ENCODE peak calls at places on chromosomes 7 and 10, in five cellular contexts. One of them, this sample, is unnamed.

GRCh38 chr7:64873517-64873916 is 29.6 kb upstream of the ZNF273 start:
- DNase-seq in transverse colon: no peak
- DNase-seq in cardiac muscle cell: no peak
- DNase-seq in BE2C: no peak
- DNase-seq in SK-N-SH: peak; percentile 12
- DNase-seq in this sample: no peak

GRCh38 chr7:11315687-11316258 is 342.1 kb downstream of the PHF14 start:
- DNase-seq in transverse colon: no peak
- DNase-seq in cardiac muscle cell: no peak
- DNase-seq in BE2C: no peak
- DNase-seq in SK-N-SH: no peak
- DNase-seq in this sample: no peak

GRCh38 chr10:79295593-79295992 is 51.7 kb upstream of the PPIF start:
- DNase-seq in transverse colon: peak; percentile 36
- DNase-seq in cardiac muscle cell: no peak
- DNase-seq in BE2C: no peak
- DNase-seq in SK-N-SH: no peak
- DNase-seq in this sample: no peak

GRCh38 chr10:6020806-6021205 is 41.4 kb downstream of the IL2RA start:
- DNase-seq in transverse colon: no peak
- DNase-seq in cardiac muscle cell: no peak
- DNase-seq in BE2C: no peak
- DNase-seq in SK-N-SH: no peak
- DNase-seq in this sample: no peak

GRCh38 chr7:158497627-158498026 is 90.0 kb downstream of the PTPRN2 start:
- DNase-seq in transverse colon: no peak
- DNase-seq in cardiac muscle cell: no peak
- DNase-seq in BE2C: no peak
- DNase-seq in SK-N-SH: no peak
- DNase-seq in this sample: no peak

GRCh38 chr10:11823122-11823988 is at the start of gene PROSER2:
- DNase-seq in transverse colon: peak; percentile 65
- DNase-seq in cardiac muscle cell: peak; percentile 78
- DNase-seq in BE2C: no peak
- DNase-seq in SK-N-SH: peak; percentile 82
- DNase-seq in this sample: peak; percentile 77

GRCh38 chr10:44300666-44301649 is 83.9 kb downstream of the CXCL12 start:
- DNase-seq in transverse colon: no peak
- DNase-seq in cardiac muscle cell: no peak
- DNase-seq in BE2C: peak; percentile 83
- DNase-seq in SK-N-SH: peak; percentile 55
- DNase-seq in this sample: no peak

GRCh38 chr10:132543916-132544743 is 6.5 kb downstream of the INPP5A start:
- DNase-seq in transverse colon: no peak
- DNase-seq in cardiac muscle cell: no peak
- DNase-seq in BE2C: no peak
- DNase-seq in SK-N-SH: no peak
- DNase-seq in this sample: no peak

GRCh38 chr7:12827219-12827821 is 139.9 kb downstream of the ARL4A start:
- DNase-seq in transverse colon: no peak
- DNase-seq in cardiac muscle cell: no peak
- DNase-seq in BE2C: no peak
- DNase-seq in SK-N-SH: no peak
- DNase-seq in this sample: no peak

GRCh38 chr10:49739426-49739825 is 22.7 kb downstream of the OGDHL start:
- DNase-seq in transverse colon: no peak
- DNase-seq in cardiac muscle cell: no peak
- DNase-seq in BE2C: no peak
- DNase-seq in SK-N-SH: no peak
- DNase-seq in this sample: no peak

DNA sequence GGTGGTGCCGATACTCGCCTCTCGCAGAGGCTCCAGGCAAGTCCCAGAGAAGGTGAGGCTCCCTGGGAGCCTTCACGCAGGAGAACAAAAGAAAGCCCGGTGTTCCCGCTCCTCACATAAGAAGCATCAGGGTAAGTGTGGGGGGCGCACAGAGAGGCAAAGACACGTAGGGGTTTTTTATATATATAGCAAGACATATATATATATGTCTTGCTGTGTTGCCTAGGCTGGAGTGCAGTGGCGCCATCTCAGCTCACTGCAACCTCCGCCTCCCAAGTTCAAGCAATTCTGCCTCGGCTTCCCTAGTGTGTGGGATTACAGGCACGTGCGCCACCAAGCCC is 61.3 kb downstream of the PDIA4 start:
- DNase-seq in transverse colon: no peak
- DNase-seq in cardiac muscle cell: no peak
- DNase-seq in BE2C: no peak
- DNase-seq in SK-N-SH: no peak
- DNase-seq in this sample: no peak
- H3K4me3 ChIP-seq in transverse colon: no peak overlapping the region
- H3K4me3 ChIP-seq in cardiac muscle cell: no peak overlapping the region
- H3K4me3 ChIP-seq in BE2C: peak overlapping the region; percentile 38
- H3K4me3 ChIP-seq in SK-N-SH: peak overlapping the region; percentile 56
- H3K4me3 ChIP-seq in this sample: peak overlapping the region; percentile 41

DNA sequence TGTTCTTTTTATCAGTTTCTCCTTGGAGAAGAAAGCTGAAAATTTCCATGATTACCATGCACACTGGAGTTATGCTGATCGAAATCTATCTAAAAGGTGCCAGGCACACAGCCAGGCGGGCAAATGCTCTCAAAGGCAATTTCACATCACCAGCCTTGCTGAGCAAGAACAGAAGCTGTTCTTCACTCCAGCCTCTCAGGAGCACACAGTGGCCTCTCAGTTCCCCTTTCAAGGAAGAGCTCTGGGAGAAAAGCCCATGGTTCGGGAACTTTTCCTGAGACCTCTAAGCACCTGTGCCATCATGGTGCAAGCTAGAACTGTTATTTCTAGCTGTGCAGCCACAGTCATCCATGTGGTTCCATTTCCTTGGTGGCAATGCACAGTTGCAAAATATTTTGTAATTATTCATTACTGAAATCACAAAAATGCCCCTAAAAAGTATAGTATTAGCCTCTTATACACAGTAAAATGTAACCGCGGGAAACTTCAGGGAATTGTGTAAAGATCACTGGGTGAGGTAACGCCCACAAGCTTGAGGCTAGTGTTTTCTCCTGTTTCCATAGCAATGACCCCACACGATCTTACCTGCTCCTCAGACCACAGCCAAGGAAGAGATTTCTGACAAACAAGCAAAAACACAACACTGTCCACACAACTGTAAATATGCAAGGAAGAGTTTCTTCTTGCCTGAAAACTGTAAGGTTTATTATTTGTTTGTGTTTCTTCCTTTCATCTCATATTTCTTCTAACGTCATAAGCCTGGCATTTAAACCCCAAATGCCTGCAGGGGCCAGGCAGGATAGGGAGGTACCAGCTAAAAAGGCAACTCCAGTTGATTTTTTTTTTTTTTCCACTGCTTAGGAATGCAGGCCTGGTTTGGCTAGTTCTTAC is 121.2 kb downstream of the FAM107B start:
- DNase-seq in transverse colon: no peak
- DNase-seq in cardiac muscle cell: no peak
- DNase-seq in BE2C: peak; percentile 60
- DNase-seq in SK-N-SH: peak; percentile 42
- DNase-seq in this sample: peak; percentile 78
- H3K4me1 ChIP-seq in transverse colon: peaks cover 12% of the 10 kb centered on the region
- H3K4me1 ChIP-seq in cardiac muscle cell: peaks cover 36% of the 10 kb centered on the region
- H3K4me1 ChIP-seq in BE2C: peaks cover 51% of the 10 kb centered on the region
- H3K4me1 ChIP-seq in SK-N-SH: peaks cover 12% of the 10 kb centered on the region
- H3K4me1 ChIP-seq in this sample: peaks cover 40% of the 10 kb centered on the region

DNA sequence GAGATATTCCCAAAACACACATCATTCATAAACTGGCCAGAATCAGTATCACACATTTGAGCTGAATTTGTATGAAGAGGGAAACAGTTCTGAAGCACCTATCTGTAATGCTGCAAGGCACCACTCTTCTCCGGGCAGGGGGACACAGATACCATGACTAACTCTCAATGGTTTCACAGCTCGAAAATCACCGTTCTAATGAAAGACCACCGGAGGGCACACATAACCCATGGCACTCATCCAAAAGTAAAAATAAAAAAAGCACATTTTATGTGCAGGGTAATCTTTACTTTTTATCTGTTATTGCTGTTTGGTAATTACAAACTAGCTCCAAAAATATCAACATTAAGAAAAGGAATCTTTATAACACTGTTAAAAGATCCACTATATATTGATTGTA is 137.5 kb downstream of the PARD3 start:
- DNase-seq in transverse colon: no peak
- DNase-seq in cardiac muscle cell: peak; percentile 18
- DNase-seq in BE2C: no peak
- DNase-seq in SK-N-SH: peak; percentile 55
- DNase-seq in this sample: no peak
- TF ChIP-seq CTCF in transverse colon: no peak
- TF ChIP-seq CTCF in cardiac muscle cell: no peak
- TF ChIP-seq CTCF in BE2C: peak; percentile 41
- TF ChIP-seq CTCF in SK-N-SH: no peak
- TF ChIP-seq CTCF in this sample: no peak

DNA sequence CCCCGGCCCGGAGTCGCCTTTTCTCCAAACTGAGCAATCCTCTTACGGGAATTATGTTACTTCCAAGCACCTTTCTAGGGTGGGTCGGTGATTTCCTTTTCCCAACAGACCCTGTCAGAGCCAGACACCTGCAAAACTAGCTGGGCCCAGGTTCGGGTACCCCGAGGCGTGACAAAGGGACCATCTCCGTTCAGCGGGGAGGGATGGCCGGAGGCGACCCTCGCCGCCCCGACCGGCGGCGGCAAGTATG is 445 bp downstream of the PPA1 start:
- DNase-seq in transverse colon: no peak
- DNase-seq in cardiac muscle cell: no peak
- DNase-seq in BE2C: no peak
- DNase-seq in SK-N-SH: no peak
- DNase-seq in this sample: no peak
- H3K4me3 ChIP-seq in transverse colon: peak overlapping the region; percentile 87
- H3K4me3 ChIP-seq in cardiac muscle cell: peak overlapping the region; percentile 49
- H3K4me3 ChIP-seq in BE2C: peak overlapping the region; percentile 99
- H3K4me3 ChIP-seq in SK-N-SH: peak overlapping the region; percentile 94
- H3K4me3 ChIP-seq in this sample: peak overlapping the region; percentile 85

GRCh38 chr7:57308631-57309408 is 141.2 kb upstream of the ZNF716 start:
- DNase-seq in transverse colon: no peak
- DNase-seq in cardiac muscle cell: no peak
- DNase-seq in BE2C: no peak
- DNase-seq in SK-N-SH: peak; percentile 34
- DNase-seq in this sample: peak; percentile 4
- H3K4me1 ChIP-seq in transverse colon: no peaks in the 10 kb centered on the region
- H3K4me1 ChIP-seq in cardiac muscle cell: no peaks in the 10 kb centered on the region
- H3K4me1 ChIP-seq in BE2C: no peaks in the 10 kb centered on the region
- H3K4me1 ChIP-seq in SK-N-SH: no peaks in the 10 kb centered on the region
- H3K4me1 ChIP-seq in this sample: no peaks in the 10 kb centered on the region

DNA sequence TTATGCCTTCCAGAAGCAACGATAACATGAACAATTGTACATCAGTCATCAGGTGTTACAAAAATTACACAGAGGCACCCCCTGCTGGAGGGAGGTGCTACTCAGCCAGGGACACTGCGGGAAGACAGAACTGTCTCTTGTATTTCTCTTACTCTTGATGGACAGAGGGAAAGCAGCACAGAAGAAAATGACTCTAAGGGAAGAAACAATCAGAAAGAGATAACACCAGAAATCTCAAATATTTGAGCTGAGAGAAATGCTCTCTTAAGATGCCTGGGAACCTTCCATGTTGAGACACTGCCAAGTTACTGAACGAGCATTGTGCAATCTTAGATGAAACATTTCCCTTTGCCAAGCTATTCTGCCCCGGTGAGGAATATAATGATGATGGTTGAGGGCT is 227.6 kb upstream of the NPSR1 start:
- DNase-seq in transverse colon: no peak
- DNase-seq in cardiac muscle cell: peak; percentile 2
- DNase-seq in BE2C: peak; percentile 10
- DNase-seq in SK-N-SH: peak; percentile 23
- DNase-seq in this sample: peak; percentile 48
- TF ChIP-seq CTCF in transverse colon: no peak
- TF ChIP-seq CTCF in cardiac muscle cell: peak; percentile 66
- TF ChIP-seq CTCF in BE2C: peak; percentile 21
- TF ChIP-seq CTCF in SK-N-SH: peak; percentile 90
- TF ChIP-seq CTCF in this sample: peak; percentile 37

GRCh38 chr10:99520040-99520803 is 12.5 kb upstream of the NKX2-3 start:
- DNase-seq in transverse colon: peak; percentile 15
- DNase-seq in cardiac muscle cell: no peak
- DNase-seq in BE2C: no peak
- DNase-seq in SK-N-SH: peak; percentile 15
- DNase-seq in this sample: peak; percentile 52
- H3K4me3 ChIP-seq in transverse colon: no peak overlapping the region
- H3K4me3 ChIP-seq in cardiac muscle cell: peak overlapping the region; percentile 22
- H3K4me3 ChIP-seq in BE2C: no peak overlapping the region
- H3K4me3 ChIP-seq in SK-N-SH: no peak overlapping the region
- H3K4me3 ChIP-seq in this sample: peak overlapping the region; percentile 20

DNA sequence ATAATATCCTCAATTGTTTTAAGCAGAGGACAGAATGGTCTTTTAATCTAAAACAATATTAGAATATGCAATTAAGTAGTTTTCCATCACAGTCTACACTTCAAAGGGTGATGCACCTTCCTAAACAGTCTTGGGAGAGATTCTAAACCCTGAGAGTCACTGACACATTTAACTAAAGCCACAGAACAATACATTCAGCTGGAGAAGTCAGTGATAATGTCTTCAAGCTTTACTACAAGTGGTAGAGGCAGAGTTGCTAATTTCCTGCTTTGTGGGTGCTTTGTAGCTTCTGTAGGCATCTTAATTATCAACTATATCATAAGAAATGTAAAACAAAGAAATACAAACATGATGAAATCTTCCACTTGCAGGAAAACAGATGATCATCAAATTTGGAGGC is 212.5 kb downstream of the FAM107B start:
- DNase-seq in transverse colon: no peak
- DNase-seq in cardiac muscle cell: no peak
- DNase-seq in BE2C: no peak
- DNase-seq in SK-N-SH: no peak
- DNase-seq in this sample: no peak
- H3K4me1 ChIP-seq in transverse colon: no peaks in the 10 kb centered on the region
- H3K4me1 ChIP-seq in cardiac muscle cell: no peaks in the 10 kb centered on the region
- H3K4me1 ChIP-seq in BE2C: no peaks in the 10 kb centered on the region
- H3K4me1 ChIP-seq in SK-N-SH: no peaks in the 10 kb centered on the region
- H3K4me1 ChIP-seq in this sample: peaks cover 61% of the 10 kb centered on the region

DNA sequence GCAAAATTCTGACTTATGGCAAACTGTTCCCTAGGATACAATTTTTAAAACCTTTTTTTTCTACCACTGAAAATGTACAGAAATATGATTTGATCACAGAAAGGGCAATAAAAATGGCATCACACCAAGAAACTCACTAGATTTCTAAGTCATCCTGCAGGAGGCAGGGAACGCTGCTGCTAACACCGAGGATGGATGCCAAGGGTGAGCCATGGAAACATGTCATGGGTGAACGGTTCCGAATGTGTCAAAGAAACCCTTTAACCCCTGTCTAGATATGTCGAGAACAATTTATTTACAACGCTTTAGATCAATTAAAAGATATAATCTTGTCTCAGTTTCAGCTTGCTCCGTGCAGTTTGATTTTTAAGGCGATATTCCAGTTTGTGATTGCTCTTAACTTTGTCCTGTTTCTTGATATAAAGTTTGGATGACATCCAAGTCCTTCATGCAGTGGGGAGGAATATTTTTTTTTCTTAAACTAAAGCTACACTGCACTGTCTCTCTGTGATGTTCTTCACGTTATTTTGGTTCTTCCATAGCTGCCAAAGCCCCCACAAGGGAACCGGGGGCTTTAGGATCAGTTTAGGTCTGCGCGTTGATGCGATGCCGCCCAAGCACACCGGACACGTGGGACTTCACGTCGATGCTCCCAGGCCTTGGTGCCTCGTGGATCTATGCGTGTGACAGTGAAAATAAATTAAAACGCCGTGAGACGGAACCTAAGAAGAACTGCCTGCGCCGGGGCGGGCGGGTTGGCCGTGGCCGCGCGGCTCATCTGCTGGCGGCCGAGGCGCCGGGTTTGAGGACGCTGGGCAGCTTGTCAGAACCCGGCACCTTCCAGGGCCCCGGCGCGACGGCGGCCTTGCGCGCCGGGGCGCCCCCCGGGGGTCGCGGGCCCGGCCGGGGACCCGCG is 220.2 kb downstream of the PHTF2 start:
- DNase-seq in transverse colon: peak; percentile 44
- DNase-seq in cardiac muscle cell: no peak
- DNase-seq in BE2C: peak; percentile 47
- DNase-seq in SK-N-SH: peak; percentile 52
- DNase-seq in this sample: no peak
- TF ChIP-seq CTCF in transverse colon: no peak
- TF ChIP-seq CTCF in cardiac muscle cell: no peak
- TF ChIP-seq CTCF in BE2C: peak; percentile 25
- TF ChIP-seq CTCF in SK-N-SH: no peak
- TF ChIP-seq CTCF in this sample: no peak